ENCODE peak calls at places on chromosomes 1 and 21, in four cellular contexts. B is lower leg skin, R is NAMALWA, F is NCI-H345. I is an unnamed sample.

GRCh38 chr21:42532466-42533181 is 19.0 kb downstream of the SLC37A1 start:
- DNase-seq in B (peak; percentile 59), R (peak; percentile 87), F (no peak), I (no peak)

GRCh38 chr1:165281207-165281901 is 75.2 kb downstream of the LMX1A start:
- DNase-seq in B (no peak), R (no peak), F (no peak), I (no peak)

GRCh38 chr1:185281245-185281644 is 35.8 kb downstream of the IVNS1ABP start:
- DNase-seq in B (no peak), R (no peak), F (no peak), I (no peak)

GRCh38 chr1:210250998-210251679 is 18.5 kb downstream of the SERTAD4 start:
- DNase-seq in B (no peak), R (no peak), F (peak; percentile 93), I (no peak)

GRCh38 chr1:246051909-246052518 is 455.1 kb downstream of the SMYD3 start:
- DNase-seq in B (no peak), R (no peak), F (no peak), I (no peak)

GRCh38 chr1:212007178-212007577 is 28.2 kb downstream of the INTS7 start:
- DNase-seq in B (no peak), R (no peak), F (no peak), I (no peak)

GRCh38 chr1:46617108-46617694 is 590 bp upstream of the MOB3C start:
- DNase-seq in B (no peak), R (no peak), F (no peak), I (no peak)

GRCh38 chr1:159798893-159799292 is 3.3 kb upstream of the FCRL6 start:
- DNase-seq in B (peak; percentile 60), R (peak; percentile 68), F (peak; percentile 81), I (peak; percentile 30)

GRCh38 chr1:3471356-3472087 is 17.1 kb downstream of the ARHGEF16 start:
- DNase-seq in B (no peak), R (no peak), F (no peak), I (no peak)

GRCh38 chr1:6603424-6603850 is 768 bp upstream of the KLHL21 start:
- DNase-seq in B (no peak), R (peak; percentile 81), F (no peak), I (peak; percentile 49)

GRCh38 chr1:29563571-29563970 is 327.2 kb downstream of the PTPRU start:
- DNase-seq in B (no peak), R (no peak), F (no peak), I (no peak)

GRCh38 chr1:69567847-69568434 is at the start of gene LRRC7:
- DNase-seq in B (no peak), R (no peak), F (peak; percentile 82), I (no peak)

GRCh38 chr1:236469466-236469865 is 54.3 kb upstream of the LGALS8 start:
- DNase-seq in B (no peak), R (no peak), F (no peak), I (no peak)

GRCh38 chr1:171472183-171472647 is 13.1 kb upstream of the PRRC2C start:
- DNase-seq in B (no peak), R (no peak), F (no peak), I (no peak)

GRCh38 chr21:43654806-43655489 is 4.3 kb downstream of the HSF2BP start:
- DNase-seq in B (no peak), R (no peak), F (no peak), I (no peak)

GRCh38 chr1:177753655-177754054 is 216.2 kb downstream of the SEC16B start:
- DNase-seq in B (no peak), R (no peak), F (no peak), I (no peak)

GRCh38 chr1:177451191-177451590 is 280.4 kb downstream of the BRINP2 start:
- DNase-seq in B (no peak), R (no peak), F (no peak), I (no peak)

GRCh38 chr1:157566484-157567300 is 14.4 kb upstream of the FCRL5 start:
- DNase-seq in B (no peak), R (peak; percentile 92), F (no peak), I (no peak)

GRCh38 chr1:201793306-201793925 is 35.5 kb upstream of the IPO9 start:
- DNase-seq in B (no peak), R (no peak), F (no peak), I (no peak)

GRCh38 chr1:111620412-111620971 is 903 bp downstream of the RAP1A start:
- DNase-seq in B (no peak), R (peak; percentile 66), F (no peak), I (no peak)

GRCh38 chr1:66758247-66758755 is 6.0 kb downstream of the DYNLT5 start:
- DNase-seq in B (no peak), R (peak; percentile 44), F (no peak), I (no peak)

GRCh38 chr1:79497193-79497773 is 490.8 kb upstream of the ADGRL4 start:
- DNase-seq in B (no peak), R (peak; percentile 68), F (peak; percentile 43), I (no peak)

GRCh38 chr1:194062526-194062925 is 876.1 kb upstream of the B3GALT2 start:
- DNase-seq in B (no peak), R (no peak), F (no peak), I (no peak)

GRCh38 chr1:41773144-41773571 is 145.6 kb downstream of the HIVEP3 start:
- DNase-seq in B (peak; percentile 87), R (no peak), F (no peak), I (no peak)

GRCh38 chr1:112312315-112312714 is 83.7 kb upstream of the CTTNBP2NL start:
- DNase-seq in B (no peak), R (no peak), F (no peak), I (no peak)

GRCh38 chr1:98030483-98030882 is 109.6 kb upstream of the DPYD start:
- DNase-seq in B (no peak), R (no peak), F (no peak), I (no peak)

GRCh38 chr1:2610036-2610720 is 22.6 kb downstream of the MMEL1 start:
- DNase-seq in B (no peak), R (no peak), F (peak; percentile 65), I (no peak)

GRCh38 chr1:150981177-150981804 is 801 bp upstream of the ANXA9 start:
- DNase-seq in B (no peak), R (peak; percentile 50), F (peak; percentile 97), I (no peak)

GRCh38 chr1:183877321-183877720 is 72.4 kb downstream of the RGL1 start:
- DNase-seq in B (peak; percentile 58), R (no peak), F (no peak), I (no peak)

GRCh38 chr1:228867093-228867950 is 132.0 kb downstream of the RHOU start:
- DNase-seq in B (no peak), R (no peak), F (peak; percentile 73), I (no peak)

GRCh38 chr1:150530491-150531159 is 15.1 kb downstream of the FALEC start:
- DNase-seq in B (no peak), R (no peak), F (no peak), I (no peak)

GRCh38 chr1:53593758-53594380 is 134.7 kb downstream of the DMRTB1 start:
- DNase-seq in B (no peak), R (no peak), F (no peak), I (no peak)

GRCh38 chr1:33256701-33257387 is 552 bp downstream of the ZNF362 start:
- DNase-seq in B (no peak), R (peak; percentile 69), F (peak; percentile 45), I (peak; percentile 16)

GRCh38 chr1:64675718-64676345 is 69.0 kb upstream of the RAVER2 start:
- DNase-seq in B (no peak), R (peak; percentile 51), F (no peak), I (no peak)

GRCh38 chr1:215583185-215583692 is 16.1 kb downstream of the KCTD3 start:
- DNase-seq in B (no peak), R (no peak), F (no peak), I (no peak)